ENCODE peak calls at places on chromosomes 1 and 21, in ten cellular contexts. L, W, Y, J, G, H, S, F, E and P are unnamed samples.

GRCh38 chr1:56081151-56081550 is 498.2 kb downstream of the PLPP3 start:
- DNase-seq in L (peak), W (peak), Y (no peak), J (peak), G (no peak), H (no peak), S (no peak), F (no peak), E (no peak), P (no peak)

GRCh38 chr21:37072239-37072987 is 458 bp downstream of the PIGP start:
- DNase-seq in L (no peak), W (peak), Y (no peak), J (peak), G (peak), H (peak), S (no peak), F (no peak), E (no peak), P (no peak)

GRCh38 chr1:90963651-90964050 is 58.2 kb downstream of the ZNF644 start:
- DNase-seq in L (no peak), W (no peak), Y (no peak), J (no peak), G (no peak), H (no peak), S (no peak), F (no peak), E (no peak), P (no peak)

GRCh38 chr21:26966360-26966977 is 419 bp downstream of the ADAMTS5 start:
- DNase-seq in L (peak), W (no peak), Y (peak), J (peak), G (no peak), H (no peak), S (peak), F (no peak), E (no peak), P (no peak)

GRCh38 chr1:235027076-235027861 is 101.4 kb downstream of the TOMM20 start:
- DNase-seq in L (no peak), W (no peak), Y (no peak), J (no peak), G (no peak), H (no peak), S (no peak), F (peak), E (no peak), P (no peak)

GRCh38 chr1:116277840-116278540 is 95.1 kb upstream of the ATP1A1 start:
- DNase-seq in L (no peak), W (no peak), Y (peak), J (no peak), G (no peak), H (no peak), S (no peak), F (no peak), E (no peak), P (no peak)

GRCh38 chr1:3032970-3033794 is 11.9 kb downstream of the ACTRT2 start:
- DNase-seq in L (no peak), W (no peak), Y (no peak), J (no peak), G (peak), H (no peak), S (no peak), F (no peak), E (peak), P (no peak)

GRCh38 chr1:183025782-183026774 is 2.9 kb downstream of the LAMC1 start:
- DNase-seq in L (no peak), W (no peak), Y (peak), J (peak), G (no peak), H (no peak), S (no peak), F (no peak), E (no peak), P (peak)

GRCh38 chr21:38277501-38278111 is 20.8 kb downstream of the KCNJ15 start:
- DNase-seq in L (peak), W (no peak), Y (no peak), J (peak), G (no peak), H (no peak), S (no peak), F (no peak), E (no peak), P (peak)

GRCh38 chr1:150410582-150411101 is 46.7 kb downstream of the RPRD2 start:
- DNase-seq in L (no peak), W (no peak), Y (no peak), J (peak), G (no peak), H (no peak), S (no peak), F (no peak), E (no peak), P (no peak)

GRCh38 chr1:29837306-29837646 is 601.0 kb downstream of the PTPRU start:
- DNase-seq in L (no peak), W (no peak), Y (no peak), J (no peak), G (no peak), H (no peak), S (no peak), F (no peak), E (no peak), P (no peak)

GRCh38 chr1:36224537-36225297 is 474 bp downstream of the THRAP3 start:
- DNase-seq in L (peak), W (peak), Y (peak), J (peak), G (no peak), H (no peak), S (peak), F (no peak), E (peak), P (peak)

GRCh38 chr1:109151146-109151545 is 37.2 kb downstream of the ELAPOR1 start:
- DNase-seq in L (no peak), W (peak), Y (peak), J (peak), G (no peak), H (peak), S (peak), F (peak), E (no peak), P (no peak)